ENCODE peak calls at places on chromosomes 3 and 15, in ten cellular contexts. H is ovary, Z is psoas muscle, R is lower lobe of right lung, X is cardiac fibroblast, O is fibroblast of the aortic adventitia, D is upper lobe of right lung, I is keratinocyte, M is suprapubic skin, B is HCT116. C is an unnamed sample.

GRCh38 chr3:5095879-5096278 is 26.2 kb upstream of the ARL8B start:
- DNase-seq in D (no peak), M (no peak), H (peak), O (peak), R (no peak), X (peak), Z (peak), B (no peak), I (no peak), C (peak)

GRCh38 chr3:44355634-44356033 is 17.1 kb downstream of the TCAIM start:
- DNase-seq in O (peak), D (no peak), H (no peak), X (peak), M (no peak), Z (no peak), R (no peak), I (no peak), B (no peak), C (peak)

GRCh38 chr15:65028338-65028737 is 1.1 kb downstream of the MTFMT start:
- DNase-seq in R (no peak), Z (no peak), B (no peak), H (no peak), I (no peak), D (no peak), M (no peak), O (no peak), X (no peak), C (no peak)

GRCh38 chr3:197367081-197367780 is 68.8 kb upstream of the DLG1 start:
- DNase-seq in B (no peak), X (peak), I (peak), R (peak), M (no peak), O (no peak), H (no peak), Z (no peak), D (peak), C (peak)

GRCh38 chr15:88391700-88392099 is 75.5 kb downstream of the MRPL46 start:
- DNase-seq in H (no peak), O (no peak), D (no peak), R (no peak), B (no peak), I (no peak), Z (no peak), M (no peak), X (no peak), C (no peak)

GRCh38 chr15:73598540-73599195 is 34.5 kb downstream of the NPTN start:
- DNase-seq in X (peak), H (no peak), I (no peak), B (no peak), O (peak), Z (no peak), R (no peak), M (no peak), D (no peak), C (no peak)

GRCh38 chr3:100468676-100469075 is 23.7 kb upstream of the TMEM45A start:
- DNase-seq in D (no peak), Z (no peak), O (no peak), X (no peak), I (no peak), M (no peak), R (no peak), H (no peak), B (no peak), C (no peak)

GRCh38 chr3:161026612-161027217 is 78.4 kb downstream of the B3GALNT1 start:
- DNase-seq in D (no peak), B (no peak), I (no peak), R (no peak), H (no peak), O (no peak), M (no peak), X (no peak), Z (no peak), C (no peak)

GRCh38 chr3:50708620-50709019 is 33.9 kb downstream of the DOCK3 start:
- DNase-seq in D (no peak), M (no peak), X (no peak), I (no peak), Z (no peak), R (no peak), B (no peak), H (no peak), O (no peak), C (no peak)

GRCh38 chr3:3726549-3726948 is 72.7 kb upstream of the LRRN1 start:
- DNase-seq in M (no peak), X (no peak), H (no peak), I (no peak), Z (no peak), B (no peak), O (no peak), R (no peak), D (no peak), C (no peak)

GRCh38 chr3:111956995-111957736 is 21.7 kb upstream of the ABHD10 start:
- DNase-seq in Z (no peak), M (no peak), O (no peak), X (no peak), B (no peak), D (no peak), I (no peak), R (no peak), H (no peak), C (no peak)

GRCh38 chr3:46947981-46948791 is 28.4 kb downstream of the CCDC12 start:
- DNase-seq in I (peak), X (peak), H (no peak), Z (peak), R (peak), M (no peak), D (peak), B (peak), O (peak), C (no peak)

GRCh38 chr15:25691544-25692430 is 171.3 kb downstream of the ATP10A start:
- DNase-seq in B (no peak), Z (no peak), M (peak), R (no peak), X (peak), H (no peak), I (no peak), O (peak), D (peak), C (no peak)

GRCh38 chr3:174651951-174652350 is 207.2 kb upstream of the NAALADL2 start:
- DNase-seq in D (no peak), H (no peak), I (no peak), M (no peak), R (no peak), X (no peak), O (no peak), Z (no peak), B (no peak), C (no peak)

GRCh38 chr3:194091141-194091540 is 44.8 kb upstream of the HES1 start:
- DNase-seq in I (peak), H (no peak), R (no peak), X (no peak), M (no peak), D (no peak), O (no peak), B (no peak), Z (no peak), C (no peak)

GRCh38 chr3:42498791-42499477 is 3.5 kb upstream of the VIPR1 start:
- DNase-seq in O (no peak), H (no peak), M (peak), R (no peak), Z (no peak), X (no peak), D (peak), B (no peak), I (no peak), C (no peak)

GRCh38 chr15:43487271-43487895 is 5.6 kb downstream of the TP53BP1 start:
- DNase-seq in I (no peak), Z (no peak), M (no peak), R (no peak), O (peak), B (no peak), X (no peak), D (no peak), H (no peak), C (no peak)

GRCh38 chr3:194139085-194139976 is 3.4 kb downstream of the HES1 start:
- DNase-seq in H (peak), X (peak), M (no peak), B (no peak), O (peak), R (no peak), Z (peak), D (peak), I (no peak), C (peak)

DNA sequence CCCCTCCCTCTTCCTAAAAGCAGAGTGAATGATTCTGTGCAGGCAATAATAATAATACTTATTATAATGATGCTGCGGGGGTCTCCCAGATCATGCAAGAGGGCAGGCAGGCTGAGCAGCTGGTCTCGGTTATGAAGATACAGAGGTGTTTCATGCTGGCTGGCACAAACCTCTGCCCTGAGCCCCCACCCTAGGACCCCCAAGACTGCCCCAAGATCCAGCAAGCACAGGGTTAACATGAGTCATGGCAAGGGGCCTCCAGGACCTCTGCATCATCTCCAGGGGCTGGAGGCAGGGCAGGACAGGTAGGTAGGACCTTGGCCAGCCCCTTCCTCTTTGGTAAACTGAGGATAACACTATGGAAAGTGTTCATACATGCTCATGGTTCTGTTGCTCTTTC is 2.7 kb downstream of the MGLL start:
- DNase-seq in H (no peak), B (no peak), R (no peak), X (no peak), O (no peak), D (no peak), I (no peak), Z (no peak), M (no peak), C (no peak)
- H3K4me3 ChIP-seq in H (no peak), B (no peak), R (peak), X (no peak), O (no peak), D (peak), I (no peak), Z (peak), M (no peak), C (no peak)

DNA sequence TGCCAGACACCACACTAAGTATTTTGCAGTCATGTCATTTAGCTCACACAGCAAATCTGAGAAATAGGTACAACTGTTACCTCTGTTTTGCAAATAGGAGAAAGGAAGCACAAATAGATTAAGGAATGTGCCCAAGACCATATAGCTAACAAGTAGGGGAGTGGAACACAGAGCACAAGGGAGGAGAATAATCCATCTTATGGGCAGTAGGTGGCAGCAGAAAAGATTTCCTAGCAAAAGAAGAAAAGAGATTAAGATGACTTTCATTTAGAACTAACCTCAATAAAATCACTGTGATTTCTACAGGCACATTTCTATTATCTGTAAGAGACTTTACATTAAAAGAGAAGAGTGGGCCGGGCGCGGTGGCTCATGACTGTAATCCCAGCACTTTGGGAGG is 49.1 kb downstream of the NR1I2 start:
- DNase-seq in H (no peak), I (no peak), O (no peak), Z (no peak), B (no peak), X (peak), R (no peak), D (no peak), M (no peak), C (peak)
- TF ChIP-seq CTCF in H (no peak), I (peak), O (peak), Z (no peak), B (peak), X (peak), R (no peak), D (peak), M (no peak), C (peak)

GRCh38 chr3:27678234-27678633 is 43.9 kb downstream of the EOMES start:
- DNase-seq in B (no peak), Z (no peak), X (no peak), R (no peak), O (peak), M (no peak), H (no peak), D (no peak), I (no peak), C (no peak)

GRCh38 chr3:27680517-27681246 is 41.4 kb downstream of the EOMES start:
- DNase-seq in B (no peak), Z (no peak), X (no peak), I (no peak), M (no peak), H (no peak), O (no peak), D (no peak), R (no peak), C (peak)

GRCh38 chr3:27684302-27684701 is 37.8 kb downstream of the EOMES start:
- DNase-seq in X (no peak), R (no peak), M (no peak), H (no peak), I (no peak), D (no peak), O (no peak), B (no peak), Z (no peak), C (no peak)

GRCh38 chr3:27679691-27680090 is 42.4 kb downstream of the EOMES start:
- DNase-seq in M (no peak), O (peak), D (no peak), I (no peak), Z (no peak), R (no peak), B (no peak), X (no peak), H (no peak), C (no peak)

GRCh38 chr3:27681249-27681748 is 40.8 kb downstream of the EOMES start:
- DNase-seq in M (no peak), X (peak), Z (no peak), O (peak), H (peak), R (no peak), B (peak), I (no peak), D (no peak), C (peak)
- H3K4me3 ChIP-seq in M (no peak), X (no peak), Z (no peak), O (no peak), H (no peak), R (peak), B (peak), I (no peak), D (no peak), C (no peak)

GRCh38 chr3:126205717-126206655 is 25.6 kb upstream of the ALDH1L1 start:
- DNase-seq in D (no peak), O (peak), M (no peak), X (peak), B (no peak), Z (no peak), I (no peak), R (no peak), H (no peak), C (no peak)
- TF ChIP-seq CTCF in D (no peak), O (no peak), M (no peak), X (no peak), B (no peak), Z (no peak), I (no peak), R (no peak), H (no peak), C (no peak)

GRCh38 chr3:11734-12133 is 184.8 kb upstream of the CHL1 start:
- DNase-seq in D (no peak), X (no peak), O (no peak), I (no peak), H (peak), B (no peak), Z (no peak), M (no peak), R (peak), C (no peak)
- H3K4me3 ChIP-seq in D (no peak), X (peak), O (no peak), I (no peak), H (no peak), B (no peak), Z (peak), M (no peak), R (no peak), C (no peak)

GRCh38 chr15:62250176-62250575 is 85.1 kb upstream of the C2CD4B start:
- DNase-seq in X (no peak), D (no peak), M (no peak), I (no peak), Z (no peak), B (no peak), O (no peak), H (no peak), R (no peak), C (no peak)

GRCh38 chr15:62244762-62245161 is 79.7 kb upstream of the C2CD4B start:
- DNase-seq in Z (no peak), I (no peak), O (no peak), M (no peak), D (no peak), H (no peak), X (no peak), R (no peak), B (no peak), C (no peak)

GRCh38 chr15:62250978-62251377 is 85.9 kb upstream of the C2CD4B start:
- DNase-seq in X (no peak), M (no peak), H (no peak), I (no peak), Z (no peak), D (no peak), B (no peak), O (no peak), R (no peak), C (no peak)

GRCh38 chr15:62253294-62253693 is 88.2 kb upstream of the C2CD4B start:
- DNase-seq in B (no peak), H (no peak), O (no peak), I (no peak), X (peak), M (no peak), D (no peak), R (no peak), Z (no peak), C (no peak)

DNA sequence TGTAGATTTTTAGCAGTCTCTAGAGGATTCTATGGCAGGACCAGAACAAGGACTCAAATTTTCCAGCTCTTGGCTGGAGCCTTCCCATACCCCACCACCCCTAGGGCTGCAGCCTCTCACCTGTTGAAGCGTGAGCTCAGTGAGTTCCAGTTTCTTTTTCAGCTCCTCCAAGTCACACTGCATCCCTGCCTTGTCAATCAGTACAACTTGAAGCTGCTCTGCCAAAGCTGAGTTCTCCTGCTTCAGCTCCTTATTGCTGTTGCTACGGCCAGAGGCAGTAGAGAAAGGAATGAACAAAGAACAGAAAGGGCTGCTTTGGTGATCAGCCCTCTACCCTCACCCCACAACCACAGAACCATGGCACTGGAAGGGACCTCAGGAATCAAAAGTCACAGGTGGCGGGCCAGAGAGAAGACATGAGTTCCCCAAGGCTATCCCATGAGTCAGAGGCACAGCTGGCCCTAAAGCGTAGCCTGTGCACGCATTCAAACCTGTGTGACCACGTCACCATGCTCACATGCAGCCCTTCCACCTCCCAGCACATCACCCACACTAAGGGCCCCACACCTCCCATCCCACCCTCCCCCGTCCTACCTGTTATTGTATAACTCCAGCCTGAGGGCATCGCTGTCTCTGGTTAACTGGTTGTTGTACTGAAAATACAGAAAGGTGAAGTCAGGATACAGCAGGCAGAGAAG is 83.3 kb upstream of the C2CD4B start:
- DNase-seq in X (no peak), M (no peak), Z (no peak), B (no peak), R (no peak), I (peak), D (no peak), O (no peak), H (no peak), C (no peak)
- TF ChIP-seq CTCF in X (no peak), M (no peak), Z (no peak), B (no peak), R (no peak), I (no peak), D (no peak), O (no peak), H (no peak), C (no peak)

DNA sequence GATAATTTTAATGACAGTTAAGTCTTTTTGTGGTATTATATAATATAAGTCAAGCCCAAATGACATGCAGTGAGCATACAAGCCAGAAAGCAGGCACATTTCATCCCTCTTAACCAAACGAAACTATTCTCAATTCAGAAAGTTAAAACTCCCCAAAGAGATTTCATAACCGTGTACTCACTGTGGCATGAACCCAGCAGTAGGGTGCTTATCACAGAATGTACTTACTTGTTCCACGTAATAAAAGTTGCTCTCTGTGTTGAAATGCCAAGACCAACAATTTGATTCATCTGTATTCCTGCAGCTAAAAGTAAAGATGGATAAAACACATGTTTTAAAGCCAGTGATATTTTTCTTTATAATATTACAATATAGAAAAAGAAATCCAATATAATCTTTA is 12.1 kb downstream of the GK5 start:
- DNase-seq in X (peak), B (no peak), H (no peak), O (peak), I (no peak), Z (no peak), M (no peak), D (no peak), R (no peak), C (no peak)
- H3K4me3 ChIP-seq in X (no peak), B (no peak), H (no peak), O (no peak), I (no peak), Z (no peak), M (no peak), D (no peak), R (no peak), C (no peak)

GRCh38 chr3:126197854-126198584 is 17.6 kb upstream of the ALDH1L1 start:
- DNase-seq in M (no peak), B (peak), H (peak), I (no peak), X (peak), O (peak), Z (peak), R (peak), D (no peak), C (peak)
- TF ChIP-seq CTCF in M (peak), B (peak), H (peak), I (peak), X (peak), O (peak), Z (peak), R (peak), D (peak), C (peak)

GRCh38 chr3:18424862-18425640 is at the start of gene SATB1:
- DNase-seq in D (peak), H (peak), Z (peak), B (no peak), R (peak), X (peak), I (peak), M (peak), O (peak), C (no peak)

GRCh38 chr3:18423401-18424212 is 1.5 kb downstream of the SATB1 start:
- DNase-seq in M (peak), R (peak), B (peak), I (no peak), O (peak), Z (peak), X (peak), H (peak), D (peak), C (no peak)

GRCh38 chr3:18420584-18420983 is 4.6 kb downstream of the SATB1 start:
- DNase-seq in H (no peak), R (no peak), B (no peak), D (no peak), I (no peak), X (no peak), M (no peak), O (no peak), Z (no peak), C (no peak)

GRCh38 chr3:18424213-18424861 is 802 bp downstream of the SATB1 start:
- DNase-seq in R (peak), I (no peak), H (peak), O (no peak), D (peak), Z (no peak), B (no peak), X (no peak), M (peak), C (no peak)

DNA sequence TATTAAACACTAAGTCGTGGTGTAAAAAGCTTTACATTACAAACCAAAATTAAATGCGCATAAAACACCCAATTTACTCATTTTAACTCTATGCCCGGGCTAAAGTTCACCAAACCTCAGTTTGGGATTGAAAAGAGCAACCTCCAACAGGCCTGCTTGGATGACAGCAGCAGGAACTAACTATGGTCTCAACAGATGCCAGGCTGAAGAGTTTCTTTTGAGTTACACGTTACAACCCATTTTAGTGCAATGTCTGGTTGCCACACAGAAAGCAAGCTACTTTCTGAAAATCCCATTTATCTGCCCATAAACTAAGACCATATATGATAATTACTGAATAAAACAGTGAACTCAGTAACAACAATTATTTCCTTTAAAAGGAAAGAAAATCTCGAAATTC is 2.2 kb downstream of the SATB1 start:
- DNase-seq in M (no peak), I (no peak), H (no peak), R (no peak), B (no peak), O (no peak), D (no peak), X (peak), Z (no peak), C (no peak)
- H3K4me3 ChIP-seq in M (peak), I (no peak), H (peak), R (peak), B (no peak), O (no peak), D (peak), X (no peak), Z (peak), C (peak)